ENCODE peak calls at places on chromosomes 5 and 9, in six cellular contexts. N is brain microvascular endothelial cell, R is esophagus squamous epithelium, Q is tibial artery, O is PC-9, M is testis. B is an unnamed sample. For H3K36me3, the result is how much of the 10 kb centered on the place peaks cover.

GRCh38 chr5:68239485-68239884 is 23.9 kb downstream of the PIK3R1 start:
- DNase-seq in N (peak), R (no peak), Q (peak), O (no peak), M (peak), B (no peak)

GRCh38 chr5:55994502-55994997 is at the start of gene IL6ST:
- DNase-seq in N (peak), R (no peak), Q (no peak), O (no peak), M (no peak), B (no peak)

GRCh38 chr5:169706758-169707450 is 69.8 kb downstream of the DOCK2 start:
- DNase-seq in N (peak), R (no peak), Q (no peak), O (no peak), M (no peak), B (no peak)

GRCh38 chr5:54480296-54480695 is 24.8 kb downstream of the HSPB3 start:
- DNase-seq in N (no peak), R (no peak), Q (no peak), O (no peak), M (no peak), B (no peak)

GRCh38 chr5:161546463-161547301 is at the start of gene GABRB2:
- DNase-seq in N (no peak), R (no peak), Q (no peak), O (no peak), M (peak), B (no peak)

GRCh38 chr5:2999926-3000325 is 248.4 kb upstream of the IRX2 start:
- DNase-seq in N (no peak), R (no peak), Q (peak), O (no peak), M (no peak), B (no peak)

GRCh38 chr5:116037236-116037822 is 5.1 kb downstream of the ARL14EPL start:
- DNase-seq in N (no peak), R (no peak), Q (no peak), O (no peak), M (no peak), B (no peak)

GRCh38 chr5:103217101-103217500 is 41.5 kb upstream of the MACIR start:
- DNase-seq in N (no peak), R (no peak), Q (no peak), O (no peak), M (no peak), B (no peak)

GRCh38 chr5:38445374-38446028 is 110.9 kb downstream of the LIFR start:
- DNase-seq in N (no peak), R (no peak), Q (peak), O (no peak), M (peak), B (no peak)

GRCh38 chr5:52988335-52989024 is 672 bp upstream of the ITGA2 start:
- DNase-seq in N (no peak), R (no peak), Q (no peak), O (no peak), M (no peak), B (no peak)

GRCh38 chr5:143733635-143734341 is 78.2 kb upstream of the HMHB1 start:
- DNase-seq in N (peak), R (no peak), Q (no peak), O (no peak), M (no peak), B (no peak)

GRCh38 chr9:84996049-84996448 is 326.5 kb downstream of the NTRK2 start:
- DNase-seq in N (no peak), R (no peak), Q (no peak), O (no peak), M (no peak), B (no peak)

GRCh38 chr5:61625682-61626620 is 293.9 kb downstream of the ZSWIM6 start:
- DNase-seq in N (no peak), R (no peak), Q (peak), O (peak), M (peak), B (no peak)

GRCh38 chr9:36867672-36868471 is 166.2 kb downstream of the PAX5 start:
- DNase-seq in N (no peak), R (no peak), Q (no peak), O (no peak), M (no peak), B (no peak)

GRCh38 chr5:140571105-140571504 is 6.5 kb downstream of the SLC35A4 start:
- DNase-seq in N (no peak), R (no peak), Q (no peak), O (no peak), M (no peak), B (no peak)

GRCh38 chr5:154276932-154277331 is 86.4 kb downstream of the GALNT10 start:
- DNase-seq in N (peak), R (peak), Q (no peak), O (no peak), M (peak), B (no peak)

GRCh38 chr5:98320317-98320716 is 453.1 kb upstream of the RGMB start:
- DNase-seq in N (no peak), R (no peak), Q (no peak), O (no peak), M (no peak), B (no peak)

GRCh38 chr5:134509308-134510040 is 16.0 kb upstream of the JADE2 start:
- DNase-seq in N (no peak), R (no peak), Q (peak), O (peak), M (no peak), B (no peak)

GRCh38 chr5:11719888-11720481 is 184.3 kb downstream of the CTNND2 start:
- DNase-seq in N (peak), R (no peak), Q (no peak), O (peak), M (peak), B (no peak)

GRCh38 chr9:129988607-129989361 is 54.2 kb downstream of the FNBP1 start:
- DNase-seq in N (no peak), R (no peak), Q (no peak), O (no peak), M (no peak), B (no peak)

GRCh38 chr5:89241186-89241585 is 358.2 kb upstream of the MEF2C start:
- DNase-seq in N (no peak), R (no peak), Q (no peak), O (no peak), M (no peak), B (no peak)

GRCh38 chr5:83126501-83126900 is 49.2 kb downstream of the XRCC4 start:
- DNase-seq in N (no peak), R (no peak), Q (no peak), O (no peak), M (no peak), B (no peak)

GRCh38 chr9:8564960-8565359 is 765.4 kb upstream of the DMAC1 start:
- DNase-seq in N (no peak), R (no peak), Q (no peak), O (no peak), M (no peak), B (no peak)

GRCh38 chr9:93950619-93951601 is 4.2 kb downstream of the BARX1 start:
- DNase-seq in N (no peak), R (no peak), Q (no peak), O (peak), M (peak), B (no peak)

GRCh38 chr9:122394265-122395242 is 23.7 kb downstream of the PTGS1 start:
- DNase-seq in N (peak), R (no peak), Q (no peak), O (no peak), M (no peak), B (peak)

GRCh38 chr9:131732636-131733340 is 7.1 kb downstream of the RAPGEF1 start:
- DNase-seq in N (no peak), R (no peak), Q (no peak), O (no peak), M (no peak), B (no peak)

GRCh38 chr5:3389471-3390026 is 206.1 kb upstream of the IRX1 start:
- DNase-seq in N (no peak), R (no peak), Q (no peak), O (no peak), M (no peak), B (no peak)

GRCh38 chr9:34463098-34463900 is 4.7 kb downstream of the DNAI1 start:
- DNase-seq in N (peak), R (no peak), Q (no peak), O (peak), M (no peak), B (no peak)

GRCh38 chr5:132489051-132489770 is 1.4 kb downstream of the IRF1 start:
- DNase-seq in N (no peak), R (no peak), Q (peak), O (no peak), M (no peak), B (peak)

GRCh38 chr9:108550111-108550510 is 305.7 kb downstream of the ACTL7B start:
- DNase-seq in N (no peak), R (no peak), Q (no peak), O (no peak), M (no peak), B (no peak)

GRCh38 chr5:158320934-158321333 is 462.0 kb upstream of the CLINT1 start:
- DNase-seq in N (no peak), R (no peak), Q (no peak), O (no peak), M (no peak), B (no peak)

GRCh38 chr5:177103523-177104253 is 17.0 kb downstream of the FGFR4 start:
- DNase-seq in N (no peak), R (no peak), Q (no peak), O (no peak), M (no peak), B (no peak)

GRCh38 chr5:37915078-37915736 is 75.4 kb upstream of the GDNF start:
- DNase-seq in N (no peak), R (no peak), Q (no peak), O (no peak), M (no peak), B (no peak)

GRCh38 chr5:59562756-59563389 is 330.7 kb downstream of the PDE4D start:
- DNase-seq in N (peak), R (no peak), Q (no peak), O (peak), M (no peak), B (no peak)

GRCh38 chr9:112249277-112249676 is 74.2 kb upstream of the SUSD1 start:
- DNase-seq in N (no peak), R (no peak), Q (no peak), O (no peak), M (no peak), B (no peak)

GRCh38 chr5:10209004-10209403 is 40.7 kb downstream of the ATPSCKMT start:
- DNase-seq in N (no peak), R (no peak), Q (no peak), O (no peak), M (no peak), B (no peak)

GRCh38 chr5:7686794-7687193 is 164.1 kb downstream of the CFAP90 start:
- DNase-seq in N (no peak), R (no peak), Q (no peak), O (no peak), M (no peak), B (no peak)

GRCh38 chr9:133107245-133107722 is 13.8 kb downstream of the RALGDS start:
- DNase-seq in N (no peak), R (no peak), Q (no peak), O (no peak), M (no peak), B (no peak)
- H3K36me3 ChIP-seq in N (under half), R (half or more), Q (half or more), O (under half), M (under half), B (under half)

DNA sequence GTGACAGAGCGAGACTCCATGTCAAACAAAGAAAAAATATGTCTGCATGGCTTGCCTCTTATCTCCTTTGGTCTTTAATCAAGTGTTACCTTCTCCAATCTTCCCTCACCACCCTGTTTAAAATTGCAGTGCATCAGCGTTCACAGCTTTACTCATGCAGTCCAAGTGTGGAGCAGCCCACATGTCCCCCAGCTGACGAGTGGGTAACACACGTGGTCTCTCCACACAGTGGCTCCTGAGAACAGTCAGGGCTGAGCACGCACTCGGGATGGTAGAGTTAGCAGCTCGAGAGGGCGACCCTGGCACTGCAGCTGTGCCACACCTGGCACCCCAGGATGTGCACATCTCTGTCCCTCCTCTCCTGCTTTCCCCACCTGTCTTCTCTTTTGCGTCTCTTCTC is 25.9 kb upstream of the CFAP157 start:
- DNase-seq in N (no peak), R (no peak), Q (no peak), O (no peak), M (no peak), B (no peak)
- H3K36me3 ChIP-seq in N (under half), R (half or more), Q (half or more), O (under half), M (under half), B (under half)

DNA sequence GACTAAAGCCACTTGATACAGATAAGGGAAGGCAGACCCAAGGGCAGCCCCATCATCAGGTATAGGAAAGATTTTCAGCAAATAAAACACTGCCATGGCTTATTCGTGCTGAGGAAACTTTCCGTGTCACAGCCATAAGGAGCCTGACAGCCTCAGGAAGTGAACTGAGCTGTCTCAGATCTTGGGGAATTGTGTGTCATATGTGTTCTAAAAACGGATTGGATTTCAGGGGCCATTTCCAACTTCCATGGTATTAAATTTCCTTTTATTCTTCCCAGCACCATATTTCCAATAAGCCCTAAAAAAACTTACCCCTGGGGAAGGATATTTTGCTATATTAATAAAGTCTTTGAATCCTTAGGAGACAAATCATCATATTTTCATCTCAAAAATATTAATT is 94.0 kb downstream of the LHFPL2 start:
- DNase-seq in N (no peak), R (no peak), Q (no peak), O (no peak), M (no peak), B (peak)
- H3K36me3 ChIP-seq in N (under half), R (under half), Q (under half), O (under half), M (under half), B (under half)

GRCh38 chr9:137813167-137813566 is 64.4 kb upstream of the CACNA1B start:
- DNase-seq in N (no peak), R (no peak), Q (no peak), O (no peak), M (no peak), B (no peak)
- H3K36me3 ChIP-seq in N (under half), R (half or more), Q (half or more), O (under half), M (under half), B (under half)

GRCh38 chr5:72208324-72208723 is 101.0 kb downstream of the MAP1B start:
- DNase-seq in N (no peak), R (no peak), Q (no peak), O (no peak), M (no peak), B (no peak)

GRCh38 chr5:72204946-72205345 is 97.7 kb downstream of the MAP1B start:
- DNase-seq in N (no peak), R (no peak), Q (no peak), O (no peak), M (no peak), B (no peak)

GRCh38 chr5:72206160-72206559 is 98.9 kb downstream of the MAP1B start:
- DNase-seq in N (no peak), R (no peak), Q (no peak), O (no peak), M (no peak), B (no peak)

GRCh38 chr5:72205431-72206009 is 98.2 kb downstream of the MAP1B start:
- DNase-seq in N (no peak), R (no peak), Q (no peak), O (no peak), M (no peak), B (no peak)

DNA sequence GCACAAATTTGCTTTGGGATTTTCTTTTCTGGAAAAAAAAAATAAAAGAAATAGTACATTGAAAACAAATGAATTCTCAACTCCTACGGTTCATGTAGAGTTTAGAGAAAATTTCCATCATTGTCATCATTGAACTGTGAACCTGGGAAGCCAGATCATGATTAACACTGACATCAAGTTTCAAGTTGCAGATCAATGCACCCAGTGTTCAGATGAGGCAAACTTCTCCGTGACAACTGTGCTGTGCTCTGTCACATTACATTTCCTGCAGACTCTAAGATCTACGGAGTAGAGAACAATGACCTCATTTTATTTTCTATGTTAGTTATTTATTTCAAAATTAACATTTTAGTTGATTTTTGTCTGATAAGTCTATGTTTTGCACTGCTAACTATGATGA is 99.7 kb downstream of the MAP1B start:
- DNase-seq in N (no peak), R (no peak), Q (no peak), O (no peak), M (no peak), B (no peak)
- H3K36me3 ChIP-seq in N (half or more), R (under half), Q (half or more), O (under half), M (under half), B (under half)

GRCh38 chr9:134051319-134051718 is 16.5 kb downstream of the BRD3 start:
- DNase-seq in N (no peak), R (no peak), Q (no peak), O (no peak), M (no peak), B (no peak)

GRCh38 chr9:134048582-134048968 is 19.3 kb downstream of the BRD3 start:
- DNase-seq in N (no peak), R (no peak), Q (no peak), O (no peak), M (no peak), B (no peak)

GRCh38 chr9:134049236-134049635 is 18.6 kb downstream of the BRD3 start:
- DNase-seq in N (no peak), R (no peak), Q (no peak), O (no peak), M (peak), B (no peak)

GRCh38 chr9:134050726-134051125 is 17.1 kb downstream of the BRD3 start:
- DNase-seq in N (no peak), R (no peak), Q (no peak), O (no peak), M (no peak), B (no peak)

DNA sequence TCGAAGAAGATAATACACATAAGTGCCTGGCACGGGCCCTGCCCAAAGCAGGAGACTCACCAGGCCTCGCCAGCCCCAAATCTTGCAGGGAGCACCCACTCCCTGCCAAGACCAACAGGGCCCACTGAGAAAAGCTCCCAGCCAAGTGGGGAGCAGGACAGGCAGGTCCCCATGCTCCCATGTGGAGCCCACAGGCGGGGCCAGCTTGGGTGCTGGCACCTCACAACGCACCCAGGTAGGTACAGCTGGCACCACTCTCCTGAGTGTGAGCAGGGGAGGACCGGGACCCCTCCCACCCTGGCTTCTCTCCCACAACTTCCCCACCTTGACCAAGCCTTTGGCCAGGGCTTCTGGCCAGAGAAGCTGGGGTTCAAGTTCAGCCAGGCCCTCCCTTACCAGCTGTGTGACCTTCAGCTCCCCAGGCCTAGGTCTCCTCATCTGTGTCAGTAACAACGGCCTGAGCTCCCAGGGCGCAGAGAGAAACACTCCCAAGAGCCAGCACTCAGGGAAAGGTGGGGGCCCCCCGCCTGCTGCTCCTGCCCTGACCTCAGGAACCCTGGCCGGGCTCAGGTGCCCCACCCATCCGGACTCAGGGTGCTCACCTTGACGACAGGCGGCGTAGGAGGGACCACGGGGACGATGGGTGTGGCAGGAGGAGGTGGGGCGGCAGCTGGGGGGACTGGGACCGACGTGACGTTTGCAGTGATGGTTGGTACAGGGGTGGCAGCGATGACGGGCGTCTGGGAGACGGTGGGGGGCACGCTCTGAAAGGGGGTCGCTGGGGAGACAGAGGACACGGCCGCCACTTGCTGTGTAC is 17.8 kb downstream of the BRD3 start:
- DNase-seq in N (no peak), R (no peak), Q (no peak), O (no peak), M (no peak), B (no peak)
- H3K36me3 ChIP-seq in N (half or more), R (half or more), Q (half or more), O (under half), M (under half), B (under half)

B was measured in vagina.